ENCODE peak calls at places on chromosomes 7 and 10, in four cellular contexts. L, I, T and J are unnamed samples.

GRCh38 chr7:80699656-80700318 is 61.3 kb downstream of the CD36 start:
- DNase-seq in L (no peak), I (no peak), T (peak; percentile 44), J (no peak)

GRCh38 chr7:121563177-121563576 is 167.1 kb upstream of the FAM3C start:
- DNase-seq in I (no peak), T (no peak), L (no peak), J (no peak)

GRCh38 chr10:3014968-3015367 is 52.4 kb upstream of the PFKP start:
- DNase-seq in I (no peak), T (peak; percentile 22), L (no peak), J (no peak)

GRCh38 chr7:15515201-15515777 is 46.5 kb downstream of the AGMO start:
- DNase-seq in I (no peak), T (peak; percentile 1), L (no peak), J (no peak)

GRCh38 chr7:135773451-135773850 is 24.8 kb upstream of the FAM180A start:
- DNase-seq in I (no peak), T (peak; percentile 15), L (no peak), J (no peak)

GRCh38 chr7:100825760-100826545 is 1.4 kb downstream of the EPHB4 start:
- DNase-seq in I (no peak), T (peak; percentile 59), L (no peak), J (no peak)

GRCh38 chr10:46558411-46559185 is 2.1 kb upstream of the GPRIN2 start:
- DNase-seq in L (peak; percentile 66), I (no peak), T (no peak), J (no peak)

GRCh38 chr7:79540592-79540991 is 87.1 kb upstream of the MAGI2 start:
- DNase-seq in T (no peak), L (no peak), I (no peak), J (no peak)

GRCh38 chr10:29189272-29189671 is 99.6 kb upstream of the LYZL1 start:
- DNase-seq in I (no peak), T (no peak), L (no peak), J (no peak)

GRCh38 chr10:97196213-97197029 is 10.7 kb upstream of the SLIT1 start:
- DNase-seq in I (peak; percentile 21), L (peak; percentile 85), T (peak; percentile 43), J (peak; percentile 84)

GRCh38 chr7:131363719-131364118 is 36.0 kb downstream of the MKLN1 start:
- DNase-seq in I (no peak), T (no peak), L (no peak), J (no peak)

GRCh38 chr7:47497367-47498096 is 84.4 kb downstream of the TNS3 start:
- DNase-seq in I (no peak), T (no peak), L (peak; percentile 74), J (no peak)

GRCh38 chr7:2680256-2680655 is 7.7 kb upstream of the AMZ1 start:
- DNase-seq in L (no peak), T (no peak), I (no peak), J (no peak)

GRCh38 chr7:152050547-152050971 is 25.1 kb downstream of the GALNT11 start:
- DNase-seq in T (peak; percentile 52), I (no peak), L (no peak), J (no peak)

GRCh38 chr7:64755881-64756280 is 38.3 kb upstream of the ZNF138 start:
- DNase-seq in I (no peak), T (no peak), L (no peak), J (no peak)

GRCh38 chr10:132847416-132847777 is 61.5 kb upstream of the NKX6-2 start:
- DNase-seq in L (peak; percentile 44), I (no peak), T (no peak), J (no peak)

GRCh38 chr7:116981887-116982430 is 28.7 kb downstream of the ST7 start:
- DNase-seq in T (no peak), L (no peak), I (no peak), J (no peak)

GRCh38 chr10:116787893-116788665 is 45.7 kb upstream of the HSPA12A start:
- DNase-seq in T (peak; percentile 69), I (peak; percentile 68), L (peak; percentile 93), J (peak; percentile 36)

GRCh38 chr10:73625004-73625883 is 16.0 kb downstream of the MYOZ1 start:
- DNase-seq in L (peak; percentile 84), T (peak; percentile 25), I (peak; percentile 20), J (peak; percentile 65)

GRCh38 chr10:103175580-103176285 is 17.3 kb downstream of the NT5C2 start:
- DNase-seq in T (no peak), L (no peak), I (no peak), J (no peak)

GRCh38 chr10:49442863-49443262 is 47.0 kb upstream of the DRGX start:
- DNase-seq in L (no peak), I (no peak), T (no peak), J (no peak)

GRCh38 chr7:124085168-124085567 is 52.3 kb upstream of the TMEM229A start:
- DNase-seq in I (peak; percentile 69), T (no peak), L (no peak), J (no peak)

GRCh38 chr7:129786825-129787563 is 165.8 kb downstream of the UBE2H start:
- DNase-seq in L (peak; percentile 55), T (no peak), I (no peak), J (no peak)

GRCh38 chr10:76675951-76676587 is 961.5 kb downstream of the KCNMA1 start:
- DNase-seq in L (no peak), T (no peak), I (no peak), J (no peak)

GRCh38 chr10:23326541-23327307 is 17.9 kb downstream of the C10orf67 start:
- DNase-seq in L (no peak), I (no peak), T (no peak), J (no peak)

GRCh38 chr7:130886438-130887135 is 152.6 kb upstream of the KLF14 start:
- DNase-seq in L (no peak), T (no peak), I (no peak), J (no peak)

GRCh38 chr7:102450242-102450641 is 14.4 kb downstream of the ALKBH4 start:
- DNase-seq in L (peak; percentile 85), I (no peak), T (no peak), J (no peak)

GRCh38 chr10:75530337-75530736 is 98.9 kb downstream of the LRMDA start:
- DNase-seq in I (peak; percentile 91), T (no peak), L (no peak), J (peak; percentile 83)

GRCh38 chr7:80924090-80924489 is 5.2 kb upstream of the SEMA3C start:
- DNase-seq in I (no peak), T (no peak), L (no peak), J (no peak)

GRCh38 chr7:155457544-155458316 is at the start of gene EN2:
- DNase-seq in L (no peak), I (no peak), T (no peak), J (no peak)

GRCh38 chr7:14229047-14229446 is 239.6 kb upstream of the ETV1 start:
- DNase-seq in I (no peak), L (no peak), T (peak; percentile 46), J (no peak)

GRCh38 chr7:106966121-106966520 is 78.4 kb upstream of the PRKAR2B start:
- DNase-seq in T (peak; percentile 43), I (no peak), L (no peak), J (no peak)

GRCh38 chr7:116087291-116087690 is 56.7 kb upstream of the TFEC start:
- DNase-seq in I (no peak), L (no peak), T (no peak), J (no peak)

GRCh38 chr10:92239600-92240288 is 51.1 kb downstream of the CPEB3 start:
- DNase-seq in T (peak; percentile 30), L (peak; percentile 90), I (peak; percentile 37), J (no peak)

DNA sequence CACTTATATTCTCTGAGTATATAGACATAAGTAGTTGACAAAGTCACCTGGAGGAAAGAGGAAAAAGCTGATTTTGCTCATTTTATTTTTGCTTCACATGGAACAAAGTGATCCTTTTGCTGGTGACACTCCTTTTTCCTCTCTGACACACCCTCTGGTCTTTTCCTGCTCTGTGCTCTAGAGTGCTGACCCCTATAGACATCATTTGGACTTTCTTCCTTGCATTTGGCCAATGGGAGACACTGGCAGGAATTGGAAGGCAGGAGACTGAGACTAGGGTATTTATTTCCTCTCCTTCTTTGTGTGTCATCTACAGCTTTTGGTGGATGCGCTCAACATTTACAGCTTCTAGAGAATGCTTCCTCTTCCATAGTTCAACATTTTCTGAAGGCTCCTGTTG is 1078.1 kb downstream of the SORCS1 start:
- DNase-seq in I (no peak), T (no peak), L (no peak), J (no peak)
- TF ChIP-seq POLR2A in I (no peak), T (no peak), L (no peak), J (no peak)

DNA sequence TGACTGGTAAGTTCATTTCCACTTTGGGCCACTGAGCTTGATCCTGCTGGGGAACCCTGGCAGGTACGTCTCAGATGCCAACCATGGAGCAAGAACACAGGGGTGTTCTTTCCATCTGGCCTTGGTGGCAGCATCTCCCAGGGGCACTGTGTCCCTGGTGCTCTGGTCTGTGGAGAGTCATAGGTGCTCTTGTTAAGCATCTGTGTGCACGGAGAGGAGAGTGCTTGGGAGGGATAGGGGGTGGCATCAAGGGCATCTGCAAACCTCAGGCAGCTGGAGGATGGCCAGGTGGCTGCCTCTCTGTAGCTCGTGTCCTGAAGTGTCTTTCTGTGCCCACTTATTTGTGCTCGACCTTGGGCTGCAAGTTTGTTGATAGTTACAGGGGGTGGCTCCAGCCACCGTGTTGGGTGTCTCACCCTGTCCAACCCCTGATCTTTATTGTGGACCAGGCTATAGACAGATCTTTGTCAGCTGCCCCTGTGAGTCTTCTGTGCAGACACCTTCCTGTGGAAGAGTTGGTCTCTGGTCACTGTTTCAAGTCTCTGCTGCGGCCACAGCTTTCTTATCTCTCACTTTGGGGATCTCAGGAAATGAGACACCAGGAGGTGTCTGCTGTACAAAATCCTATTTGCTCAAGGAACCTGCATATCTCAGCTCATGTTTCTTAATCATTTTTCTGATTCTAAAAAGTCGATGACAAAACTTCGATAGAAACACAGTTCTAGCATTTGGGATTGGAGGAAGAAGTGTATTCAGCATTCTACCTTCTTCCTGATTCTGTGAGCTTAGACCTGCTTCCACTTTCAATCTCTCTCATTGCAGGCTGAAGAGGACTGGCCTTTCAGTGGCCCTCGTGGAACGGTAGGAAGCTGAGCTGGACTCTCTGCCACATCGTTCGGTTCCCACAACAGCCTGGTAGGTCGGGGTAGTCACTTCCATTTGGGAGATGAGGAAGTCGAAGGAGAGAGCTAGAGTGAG is 17.2 kb upstream of the GIMAP8 start:
- DNase-seq in L (no peak), T (no peak), I (peak; percentile 49), J (no peak)
- TF ChIP-seq POLR2A in L (no peak), T (no peak), I (no peak), J (no peak)

GRCh38 chr10:48306265-48306869 is at the start of gene MAPK8:
- DNase-seq in I (peak; percentile 94), L (peak; percentile 98), T (peak; percentile 81), J (peak; percentile 90)
- TF ChIP-seq POLR2A in I (peak; percentile 99), L (peak; percentile 63), T (peak; percentile 96), J (peak; percentile 93)

DNA sequence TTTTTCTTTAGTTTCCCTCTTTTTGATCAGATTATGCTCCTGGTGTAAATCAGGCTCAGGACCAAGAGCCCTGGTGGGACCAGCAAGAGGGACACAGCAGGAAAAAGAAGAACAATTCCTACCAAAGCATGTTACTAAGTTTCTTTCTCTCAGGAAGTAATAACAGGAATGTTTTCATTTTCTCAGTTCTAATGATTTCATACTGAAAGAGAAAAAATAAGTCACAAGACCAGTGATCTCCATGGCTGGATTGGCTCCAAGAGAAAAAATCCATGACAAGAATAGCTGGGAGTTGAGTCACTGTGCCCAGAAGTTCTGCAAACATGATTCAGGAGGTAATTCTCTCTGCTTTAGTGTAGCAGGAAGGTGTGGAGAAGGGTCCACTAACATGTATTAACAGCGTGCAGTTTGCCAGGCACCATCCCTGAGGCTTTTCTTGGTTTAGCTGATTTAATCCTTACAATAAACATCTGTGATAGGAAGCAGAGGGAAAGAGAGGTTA is 23.8 kb upstream of the IFIT2 start:
- DNase-seq in L (no peak), I (peak; percentile 88), T (peak; percentile 98), J (peak; percentile 57)
- TF ChIP-seq POLR2A in L (no peak), I (peak; percentile 89), T (no peak), J (no peak)

GRCh38 chr10:70146489-70147488 is at the start of gene TYSND1:
- DNase-seq in I (peak; percentile 98), L (peak; percentile 97), T (peak; percentile 98), J (peak; percentile 100)
- TF ChIP-seq POLR2A in I (peak; percentile 90), L (no peak), T (peak; percentile 94), J (peak; percentile 58)